ENCODE peak calls at places on chromosomes 11 and 22, in seven cellular contexts. Q is stomach, O is A549, Z is ovary, U is upper lobe of left lung, E is H1, J is HepG2. D is an unnamed sample. For H3K4me1, the result is how much of the 10 kb centered on the place peaks cover.

GRCh38 chr11:78759067-78759466 is 184.4 kb upstream of the NARS2 start:
- DNase-seq in Q (no peak), Z (no peak), J (no peak), O (no peak), E (no peak), U (no peak), D (no peak)

GRCh38 chr11:130652671-130653335 is 204.4 kb downstream of the ADAMTS15 start:
- DNase-seq in Q (peak), Z (peak), E (no peak), J (no peak), O (no peak), U (no peak), D (peak)

GRCh38 chr11:28339488-28339887 is 231.3 kb downstream of the METTL15 start:
- DNase-seq in Z (no peak), J (no peak), O (peak), U (no peak), Q (no peak), E (no peak), D (no peak)

GRCh38 chr11:133402551-133402950 is 129.8 kb downstream of the OPCML start:
- DNase-seq in E (no peak), U (no peak), Q (no peak), Z (no peak), O (no peak), J (no peak), D (no peak)

GRCh38 chr11:36023922-36024321 is 80.1 kb downstream of the LDLRAD3 start:
- DNase-seq in Q (no peak), O (no peak), Z (no peak), E (no peak), J (no peak), U (no peak), D (no peak)

GRCh38 chr11:112903310-112903709 is 57.9 kb upstream of the NCAM1 start:
- DNase-seq in E (no peak), U (no peak), Z (no peak), Q (no peak), J (no peak), O (no peak), D (no peak)

GRCh38 chr11:65403607-65404121 is 17.2 kb downstream of the FRMD8 start:
- DNase-seq in E (no peak), Z (no peak), U (peak), Q (no peak), J (no peak), O (no peak), D (no peak)

GRCh38 chr22:44455151-44455962 is 42.7 kb downstream of the RTL6 start:
- DNase-seq in Z (no peak), U (no peak), E (no peak), O (no peak), J (no peak), Q (peak), D (no peak)

GRCh38 chr11:35907648-35908431 is 36.0 kb upstream of the LDLRAD3 start:
- DNase-seq in Z (no peak), J (no peak), Q (no peak), O (peak), U (no peak), E (no peak), D (no peak)

GRCh38 chr22:44743804-44744211 is 8.6 kb upstream of the ARHGAP8 start:
- DNase-seq in Q (no peak), Z (no peak), J (no peak), O (no peak), E (no peak), U (no peak), D (no peak)

GRCh38 chr11:27358306-27358705 is 4.7 kb downstream of the CCDC34 start:
- DNase-seq in Q (no peak), Z (no peak), J (no peak), U (no peak), O (no peak), E (no peak), D (no peak)

GRCh38 chr11:133886029-133886428 is 40.7 kb upstream of the SPATA19 start:
- DNase-seq in Z (no peak), U (no peak), O (no peak), J (no peak), E (no peak), Q (no peak), D (no peak)

GRCh38 chr22:44188316-44188715 is 7.6 kb downstream of the PARVG start:
- DNase-seq in E (no peak), O (no peak), J (no peak), Q (no peak), U (no peak), Z (no peak), D (no peak)

GRCh38 chr11:73374130-73374529 is 2.1 kb upstream of the RELT start:
- DNase-seq in E (no peak), U (no peak), Q (no peak), O (no peak), J (no peak), Z (no peak), D (no peak)

GRCh38 chr11:28701760-28702449 is 593.7 kb downstream of the METTL15 start:
- DNase-seq in Z (no peak), E (no peak), Q (peak), U (no peak), O (peak), J (no peak), D (no peak)

GRCh38 chr22:38347944-38348750 is 30.9 kb upstream of the CSNK1E start:
- DNase-seq in Z (peak), O (no peak), E (no peak), U (no peak), J (no peak), Q (peak), D (no peak)

DNA sequence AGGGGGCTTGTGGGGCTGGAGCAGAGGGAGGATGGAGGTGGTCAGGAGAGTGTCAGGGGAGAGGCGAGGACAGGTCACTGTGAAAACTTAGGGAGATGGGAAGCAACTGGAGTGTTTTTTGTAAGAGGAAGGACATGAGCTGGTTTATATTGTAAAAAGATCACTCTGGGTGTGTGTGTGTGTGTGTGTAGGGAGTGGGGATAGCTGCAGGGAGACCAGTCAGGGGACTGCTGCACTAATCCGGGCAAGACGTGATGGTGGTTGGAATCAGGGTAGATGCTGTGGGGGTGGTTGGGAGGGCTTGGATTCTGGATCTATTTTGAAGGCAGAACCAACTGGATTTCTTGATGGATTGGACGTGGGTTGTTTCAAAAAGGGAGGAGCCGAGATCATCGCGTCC is 11.3 kb upstream of the SYT7 start:
- DNase-seq in E (no peak), Q (no peak), U (no peak), J (no peak), O (no peak), Z (no peak), D (no peak)
- TF ChIP-seq EP300 in E (no peak), Q (no peak), U (no peak), J (no peak), O (no peak), Z (no peak), D (no peak)

GRCh38 chr11:76811259-76811658 is 28.1 kb downstream of the TSKU start:
- DNase-seq in J (no peak), Q (no peak), O (no peak), U (no peak), E (no peak), Z (no peak), D (no peak)
- H3K4me3 ChIP-seq in J (no peak), Q (no peak), O (no peak), U (no peak), E (no peak), Z (no peak), D (no peak)

GRCh38 chr22:42939451-42939881 is 75.5 kb downstream of the PACSIN2 start:
- DNase-seq in J (no peak), Q (no peak), O (peak), E (no peak), U (no peak), Z (no peak), D (no peak)

GRCh38 chr22:42937164-42937854 is 77.6 kb downstream of the PACSIN2 start:
- DNase-seq in Z (no peak), O (peak), Q (peak), U (no peak), J (no peak), E (no peak), D (no peak)

GRCh38 chr22:42938976-42939375 is 76.0 kb downstream of the PACSIN2 start:
- DNase-seq in U (no peak), J (no peak), Z (no peak), E (no peak), O (no peak), Q (no peak), D (no peak)

GRCh38 chr22:42939941-42940653 is 74.9 kb downstream of the PACSIN2 start:
- DNase-seq in J (peak), Q (peak), E (no peak), Z (no peak), U (no peak), O (peak), D (no peak)

DNA sequence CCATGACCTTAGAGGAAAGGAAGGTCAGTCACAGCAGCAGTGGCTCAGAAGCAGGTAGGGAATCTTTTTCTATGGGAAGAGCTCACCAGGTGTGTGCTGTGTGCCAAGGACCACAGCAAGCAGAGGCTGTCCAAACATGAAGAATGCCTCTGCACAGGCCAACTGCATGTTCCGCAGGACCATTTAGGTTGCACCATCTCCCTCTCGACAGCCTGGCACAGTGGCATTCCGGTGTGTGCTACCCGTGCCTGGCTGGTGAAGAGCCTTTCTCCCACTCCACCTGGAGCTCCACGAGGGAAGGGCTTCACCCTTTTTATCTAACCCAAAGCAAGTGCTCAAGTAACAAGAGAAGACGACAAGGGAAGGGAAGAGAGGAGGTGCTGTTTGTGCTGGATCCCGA is 76.5 kb downstream of the PACSIN2 start:
- DNase-seq in Q (no peak), Z (no peak), U (no peak), E (no peak), J (no peak), O (no peak), D (no peak)
- H3K4me1 ChIP-seq in Q (half or more), Z (under half), U (half or more), E (under half), J (half or more), O (half or more), D (under half)

DNA sequence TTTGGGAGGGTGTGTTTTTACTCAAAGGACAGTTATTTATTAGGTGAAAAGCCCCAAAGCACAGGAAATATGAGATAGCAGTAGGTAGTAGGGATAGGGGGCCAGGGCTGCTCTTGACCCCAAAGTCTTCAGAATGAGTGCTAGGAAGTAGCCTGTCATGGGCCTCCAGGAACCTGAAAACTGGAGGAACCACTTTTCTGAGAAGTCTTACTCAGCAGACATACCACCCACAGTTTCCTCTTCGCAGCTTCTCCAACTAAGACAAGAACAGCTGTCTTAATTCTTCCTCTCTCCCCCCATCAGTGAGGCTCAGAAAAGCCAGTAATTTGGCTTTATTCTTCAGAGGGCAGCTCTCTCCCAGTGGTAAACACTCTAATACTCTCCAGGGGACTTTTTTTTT is 84.0 kb upstream of the CTSC start:
- DNase-seq in Z (no peak), E (no peak), Q (no peak), U (no peak), O (no peak), J (no peak), D (no peak)
- TF ChIP-seq EP300 in Z (no peak), E (no peak), Q (no peak), U (no peak), O (no peak), J (no peak), D (no peak)